ENCODE peak calls at places on chromosome 14, in eight cellular contexts. Y, J, N, F, V, Z, Q and L are unnamed samples.

GRCh38 chr14:57380935-57381334 is 9.5 kb upstream of the NAA30 start:
- DNase-seq in Y (no peak), J (no peak), N (no peak), F (no peak), V (no peak), Z (no peak), Q (no peak), L (no peak)

GRCh38 chr14:32986791-32987545 is 48.3 kb downstream of the NPAS3 start:
- DNase-seq in Y (peak; percentile 73), J (no peak), N (peak; percentile 14), F (no peak), V (peak; percentile 14), Z (no peak), Q (peak; percentile 36), L (no peak)

GRCh38 chr14:68924392-68925158 is 54.5 kb downstream of the ACTN1 start:
- DNase-seq in Y (no peak), J (no peak), N (peak; percentile 56), F (no peak), V (no peak), Z (no peak), Q (peak; percentile 74), L (no peak)

GRCh38 chr14:95540236-95540635 is 5.4 kb downstream of the GLRX5 start:
- DNase-seq in Y (no peak), J (no peak), N (no peak), F (no peak), V (no peak), Z (no peak), Q (no peak), L (no peak)

GRCh38 chr14:98731286-98731685 is 540.7 kb downstream of the BCL11B start:
- DNase-seq in Y (no peak), J (no peak), N (no peak), F (no peak), V (no peak), Z (no peak), Q (no peak), L (no peak)

GRCh38 chr14:43165651-43166050 is 1341.4 kb downstream of the FSCB start:
- DNase-seq in Y (no peak), J (no peak), N (no peak), F (no peak), V (no peak), Z (no peak), Q (no peak), L (no peak)

GRCh38 chr14:68626386-68626785 is 166.5 kb downstream of the ZFP36L1 start:
- DNase-seq in Y (no peak), J (no peak), N (no peak), F (no peak), V (no peak), Z (no peak), Q (peak; percentile 19), L (no peak)

GRCh38 chr14:104600141-104600643 is 4.4 kb downstream of the TMEM179 start:
- DNase-seq in Y (no peak), J (no peak), N (peak; percentile 28), F (no peak), V (no peak), Z (no peak), Q (peak; percentile 24), L (peak; percentile 63)

GRCh38 chr14:92890830-92891598 is 31.9 kb upstream of the CHGA start:
- DNase-seq in Y (no peak), J (no peak), N (no peak), F (no peak), V (no peak), Z (no peak), Q (no peak), L (no peak)

GRCh38 chr14:105711841-105712460 is 185.6 kb downstream of the TMEM121 start:
- DNase-seq in Y (no peak), J (no peak), N (no peak), F (no peak), V (no peak), Z (no peak), Q (no peak), L (no peak)

GRCh38 chr14:101774814-101775213 is 13.3 kb downstream of the PPP2R5C start:
- DNase-seq in Y (no peak), J (no peak), N (no peak), F (no peak), V (no peak), Z (no peak), Q (no peak), L (no peak)

GRCh38 chr14:96206461-96206860 is 1.8 kb downstream of the BDKRB2 start:
- DNase-seq in Y (no peak), J (no peak), N (no peak), F (no peak), V (no peak), Z (no peak), Q (no peak), L (no peak)

GRCh38 chr14:52080817-52081755 is 12.2 kb upstream of the NID2 start:
- DNase-seq in Y (peak; percentile 70), J (no peak), N (peak; percentile 48), F (no peak), V (peak; percentile 81), Z (peak; percentile 87), Q (peak; percentile 89), L (no peak)

GRCh38 chr14:93036652-93037341 is 78.9 kb downstream of the ITPK1 start:
- DNase-seq in Y (no peak), J (no peak), N (no peak), F (no peak), V (no peak), Z (no peak), Q (peak; percentile 59), L (no peak)

GRCh38 chr14:72892103-72892878 is 1.6 kb downstream of the DPF3 start:
- DNase-seq in Y (peak; percentile 40), J (peak; percentile 46), N (peak; percentile 73), F (no peak), V (no peak), Z (no peak), Q (peak; percentile 37), L (no peak)

GRCh38 chr14:75554482-75554881 is 23.9 kb upstream of the FLVCR2 start:
- DNase-seq in Y (no peak), J (no peak), N (no peak), F (no peak), V (no peak), Z (no peak), Q (peak; percentile 4), L (no peak)

GRCh38 chr14:89746654-89747053 is 207.9 kb downstream of the EFCAB11 start:
- DNase-seq in Y (no peak), J (no peak), N (no peak), F (no peak), V (no peak), Z (no peak), Q (no peak), L (no peak)

GRCh38 chr14:79580414-79580813 is 630.9 kb downstream of the DIO2 start:
- DNase-seq in Y (no peak), J (no peak), N (no peak), F (no peak), V (no peak), Z (no peak), Q (no peak), L (no peak)

GRCh38 chr14:69079188-69079742 is 73.7 kb downstream of the DCAF5 start:
- DNase-seq in Y (peak; percentile 65), J (no peak), N (peak; percentile 95), F (no peak), V (peak; percentile 56), Z (peak; percentile 26), Q (peak; percentile 67), L (no peak)

GRCh38 chr14:60003991-60004390 is 84.0 kb downstream of the LRRC9 start:
- DNase-seq in Y (no peak), J (no peak), N (no peak), F (no peak), V (no peak), Z (no peak), Q (no peak), L (no peak)

GRCh38 chr14:105383083-105383730 is 15.1 kb upstream of the TEX22 start:
- DNase-seq in Y (no peak), J (no peak), N (no peak), F (no peak), V (no peak), Z (no peak), Q (no peak), L (peak; percentile 83)

GRCh38 chr14:86954623-86955022 is 1038.4 kb downstream of the GALC start:
- DNase-seq in Y (no peak), J (no peak), N (no peak), F (no peak), V (no peak), Z (no peak), Q (no peak), L (no peak)

GRCh38 chr14:54085841-54086240 is 129.2 kb upstream of the BMP4 start:
- DNase-seq in Y (no peak), J (no peak), N (no peak), F (no peak), V (no peak), Z (no peak), Q (peak; percentile 68), L (no peak)

GRCh38 chr14:50531595-50532501 is 521 bp downstream of the MAP4K5 start:
- DNase-seq in Y (peak; percentile 56), J (peak; percentile 48), N (no peak), F (peak; percentile 20), V (no peak), Z (no peak), Q (peak; percentile 42), L (peak; percentile 56)

GRCh38 chr14:51382506-51382905 is 142.5 kb downstream of the TMX1 start:
- DNase-seq in Y (no peak), J (no peak), N (no peak), F (no peak), V (no peak), Z (no peak), Q (no peak), L (peak; percentile 33)

GRCh38 chr14:29370024-29370423 is 557.6 kb downstream of the PRKD1 start:
- DNase-seq in Y (no peak), J (no peak), N (no peak), F (no peak), V (no peak), Z (no peak), Q (no peak), L (no peak)

GRCh38 chr14:88233915-88234314 is 89.2 kb downstream of the KCNK10 start:
- DNase-seq in Y (no peak), J (peak; percentile 11), N (no peak), F (no peak), V (no peak), Z (peak; percentile 11), Q (peak; percentile 18), L (no peak)

GRCh38 chr14:76759589-76759988 is 1.7 kb upstream of the VASH1 start:
- DNase-seq in Y (no peak), J (no peak), N (no peak), F (no peak), V (no peak), Z (no peak), Q (peak; percentile 20), L (no peak)

GRCh38 chr14:47675489-47676300 is at the start of gene MDGA2:
- DNase-seq in Y (peak; percentile 26), J (peak; percentile 57), N (peak; percentile 31), F (no peak), V (no peak), Z (no peak), Q (peak; percentile 7), L (peak; percentile 78)

GRCh38 chr14:104499784-104500496 is 79.6 kb upstream of the C14orf180 start:
- DNase-seq in Y (no peak), J (no peak), N (no peak), F (no peak), V (no peak), Z (no peak), Q (no peak), L (peak; percentile 15)

GRCh38 chr14:52919971-52920370 is 30.9 kb downstream of the FERMT2 start:
- DNase-seq in Y (no peak), J (no peak), N (no peak), F (no peak), V (no peak), Z (peak; percentile 9), Q (no peak), L (no peak)

GRCh38 chr14:105488781-105489606 is 2.1 kb upstream of the TEDC1 start:
- DNase-seq in Y (no peak), J (no peak), N (no peak), F (no peak), V (no peak), Z (no peak), Q (no peak), L (peak; percentile 79)

GRCh38 chr14:95545769-95546168 is 10.9 kb downstream of the GLRX5 start:
- DNase-seq in Y (peak; percentile 42), J (no peak), N (peak; percentile 62), F (no peak), V (peak; percentile 42), Z (peak; percentile 44), Q (peak; percentile 88), L (no peak)

GRCh38 chr14:87179936-87180335 is 813.0 kb downstream of the GALC start:
- DNase-seq in Y (no peak), J (no peak), N (no peak), F (no peak), V (no peak), Z (no peak), Q (no peak), L (no peak)